ENCODE peak calls at places on chromosomes 16 and 17, in six cellular contexts. One of them, this sample, is unnamed.

GRCh38 chr17:82062984-82063368 is 2.6 kb downstream of the DUS1L start:
- DNase-seq in thoracic aorta: no peak
- DNase-seq in OCI-LY7: no peak
- DNase-seq in tibial artery: no peak
- DNase-seq in AG04450: no peak
- DNase-seq in A549: no peak
- DNase-seq in this sample: no peak

GRCh38 chr17:57606111-57606875 is 138.8 kb downstream of the CCDC182 start:
- DNase-seq in tibial artery: no peak
- DNase-seq in thoracic aorta: no peak
- DNase-seq in A549: no peak
- DNase-seq in OCI-LY7: peak
- DNase-seq in AG04450: no peak
- DNase-seq in this sample: no peak

GRCh38 chr17:14201087-14201486 is 35.6 kb downstream of the CDRT15 start:
- DNase-seq in OCI-LY7: no peak
- DNase-seq in thoracic aorta: no peak
- DNase-seq in A549: no peak
- DNase-seq in tibial artery: no peak
- DNase-seq in AG04450: no peak
- DNase-seq in this sample: no peak

GRCh38 chr16:84559311-84559932 is 55.0 kb upstream of the MEAK7 start:
- DNase-seq in AG04450: no peak
- DNase-seq in OCI-LY7: no peak
- DNase-seq in A549: no peak
- DNase-seq in thoracic aorta: no peak
- DNase-seq in tibial artery: no peak
- DNase-seq in this sample: no peak

GRCh38 chr17:72529386-72529785 is 408.6 kb downstream of the SOX9 start:
- DNase-seq in tibial artery: no peak
- DNase-seq in OCI-LY7: no peak
- DNase-seq in AG04450: no peak
- DNase-seq in thoracic aorta: no peak
- DNase-seq in A549: no peak
- DNase-seq in this sample: no peak

GRCh38 chr16:9035986-9036385 is 55.5 kb upstream of the HAPSTR1 start:
- DNase-seq in OCI-LY7: no peak
- DNase-seq in A549: no peak
- DNase-seq in tibial artery: no peak
- DNase-seq in AG04450: no peak
- DNase-seq in thoracic aorta: no peak
- DNase-seq in this sample: no peak

GRCh38 chr16:86631441-86631840 is 53.1 kb downstream of the FOXL1 start:
- DNase-seq in AG04450: no peak
- DNase-seq in tibial artery: no peak
- DNase-seq in A549: peak
- DNase-seq in thoracic aorta: no peak
- DNase-seq in OCI-LY7: no peak
- DNase-seq in this sample: peak

GRCh38 chr16:87735270-87736002 is 30.4 kb downstream of the KLHDC4 start:
- DNase-seq in A549: no peak
- DNase-seq in thoracic aorta: no peak
- DNase-seq in OCI-LY7: no peak
- DNase-seq in AG04450: no peak
- DNase-seq in tibial artery: no peak
- DNase-seq in this sample: no peak

GRCh38 chr17:614637-615546 is 99.7 kb downstream of the VPS53 start:
- DNase-seq in AG04450: no peak
- DNase-seq in OCI-LY7: no peak
- DNase-seq in thoracic aorta: no peak
- DNase-seq in A549: no peak
- DNase-seq in tibial artery: no peak
- DNase-seq in this sample: peak

GRCh38 chr17:39781028-39781800 is 43.5 kb downstream of the GRB7 start:
- DNase-seq in tibial artery: no peak
- DNase-seq in OCI-LY7: no peak
- DNase-seq in thoracic aorta: no peak
- DNase-seq in AG04450: no peak
- DNase-seq in A549: no peak
- DNase-seq in this sample: no peak

GRCh38 chr17:39782980-39783379 is 45.2 kb downstream of the GRB7 start:
- DNase-seq in OCI-LY7: no peak
- DNase-seq in AG04450: no peak
- DNase-seq in A549: no peak
- DNase-seq in tibial artery: no peak
- DNase-seq in thoracic aorta: no peak
- DNase-seq in this sample: no peak

GRCh38 chr17:39782481-39782880 is 44.7 kb downstream of the GRB7 start:
- DNase-seq in AG04450: no peak
- DNase-seq in A549: no peak
- DNase-seq in tibial artery: no peak
- DNase-seq in thoracic aorta: no peak
- DNase-seq in OCI-LY7: no peak
- DNase-seq in this sample: peak

GRCh38 chr17:39777534-39778365 is 40.0 kb downstream of the GRB7 start:
- DNase-seq in AG04450: no peak
- DNase-seq in thoracic aorta: no peak
- DNase-seq in OCI-LY7: peak
- DNase-seq in tibial artery: no peak
- DNase-seq in A549: no peak
- DNase-seq in this sample: no peak

GRCh38 chr17:39781814-39782213 is 44.1 kb downstream of the GRB7 start:
- DNase-seq in AG04450: no peak
- DNase-seq in thoracic aorta: no peak
- DNase-seq in tibial artery: no peak
- DNase-seq in OCI-LY7: no peak
- DNase-seq in A549: no peak
- DNase-seq in this sample: no peak
- H3K27ac ChIP-seq in AG04450: no peak
- H3K27ac ChIP-seq in thoracic aorta: no peak
- H3K27ac ChIP-seq in tibial artery: no peak
- H3K27ac ChIP-seq in OCI-LY7: peak
- H3K27ac ChIP-seq in A549: no peak
- H3K27ac ChIP-seq in this sample: peak

DNA sequence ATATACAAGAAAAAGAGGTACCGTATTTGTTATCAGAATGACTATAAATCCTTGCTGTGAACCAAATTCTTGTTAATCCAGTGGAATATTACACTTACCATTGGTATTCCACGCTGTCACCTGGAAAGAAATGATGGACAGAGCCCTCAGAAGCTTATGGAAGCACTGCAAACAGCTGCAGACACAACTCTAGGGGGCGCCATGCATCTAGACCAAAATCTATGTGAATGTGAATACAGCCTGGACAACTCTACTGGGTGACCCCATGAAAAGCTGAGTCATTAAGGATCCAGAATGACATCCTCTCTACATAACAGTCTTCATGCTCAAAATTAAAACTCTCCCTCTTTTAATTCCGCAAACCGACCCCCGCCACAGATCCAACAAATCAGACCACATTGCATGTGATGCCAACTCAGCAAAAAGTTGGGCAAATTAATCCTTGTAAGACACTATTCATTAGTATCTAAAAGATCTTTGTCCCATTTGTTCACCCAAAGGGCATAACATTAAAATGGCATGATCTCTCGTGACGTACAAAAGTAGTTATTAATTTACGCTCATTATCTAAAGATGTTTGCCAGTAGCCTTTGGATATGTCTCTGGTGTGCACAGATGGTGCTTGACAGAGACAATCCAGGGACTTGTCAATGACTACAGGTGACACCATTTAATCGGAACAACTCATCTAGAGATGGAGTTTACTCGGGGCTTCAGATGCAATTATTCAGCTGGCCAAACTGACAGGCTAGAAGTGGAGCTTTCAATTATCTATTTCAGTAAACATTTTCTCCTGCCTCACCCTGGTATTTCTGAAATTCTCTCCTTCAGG is 552.7 kb upstream of the PSMD7 start:
- DNase-seq in A549: peak
- DNase-seq in OCI-LY7: no peak
- DNase-seq in thoracic aorta: no peak
- DNase-seq in tibial artery: no peak
- DNase-seq in AG04450: no peak
- DNase-seq in this sample: no peak
- TF ChIP-seq CTCF in A549: no peak
- TF ChIP-seq CTCF in OCI-LY7: peak
- TF ChIP-seq CTCF in thoracic aorta: no peak
- TF ChIP-seq CTCF in tibial artery: no peak
- TF ChIP-seq CTCF in AG04450: no peak
- TF ChIP-seq CTCF in this sample: no peak

DNA sequence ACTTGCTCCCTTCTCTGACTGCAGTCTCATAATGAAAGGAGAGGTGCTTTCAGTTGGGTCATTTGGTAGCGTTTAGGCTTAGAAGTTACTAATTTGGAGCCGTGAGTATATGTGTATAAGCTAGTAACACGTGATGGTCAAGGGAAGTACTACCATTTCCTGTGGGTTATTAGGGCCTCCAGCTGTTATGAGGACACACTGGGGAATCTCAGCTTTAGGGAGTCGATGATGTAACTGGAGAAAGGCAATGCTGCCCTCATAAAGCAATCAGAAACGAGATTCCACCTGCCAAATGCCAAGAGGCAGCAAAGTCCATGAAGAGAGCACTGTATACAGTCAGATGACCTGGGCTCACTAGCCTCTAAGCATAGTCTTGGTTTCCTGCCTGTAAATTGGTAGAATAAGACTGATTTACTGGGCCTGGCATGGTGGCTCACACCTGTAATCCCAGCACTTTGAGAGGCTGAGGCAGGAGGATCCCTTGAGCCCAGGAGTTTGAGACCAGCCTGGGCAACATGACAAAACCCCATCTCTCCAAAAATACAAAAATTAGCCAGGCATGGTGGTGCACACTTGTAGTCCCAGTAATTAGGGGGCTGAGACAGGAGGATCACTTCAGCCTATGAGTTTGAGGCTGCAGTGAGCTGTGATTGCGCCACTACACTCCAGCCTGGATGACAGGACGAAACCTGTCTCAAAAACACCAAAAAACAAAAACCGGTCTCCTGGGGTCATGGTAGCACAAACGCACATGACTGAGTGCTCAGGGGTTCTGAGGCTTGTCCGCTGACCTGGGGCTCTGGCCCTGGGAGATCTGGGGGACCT is 53.0 kb downstream of the SF3B3 start:
- DNase-seq in A549: peak
- DNase-seq in tibial artery: peak
- DNase-seq in thoracic aorta: no peak
- DNase-seq in AG04450: peak
- DNase-seq in OCI-LY7: peak
- DNase-seq in this sample: peak
- H3K27ac ChIP-seq in A549: no peak
- H3K27ac ChIP-seq in tibial artery: peak
- H3K27ac ChIP-seq in thoracic aorta: peak
- H3K27ac ChIP-seq in AG04450: peak
- H3K27ac ChIP-seq in OCI-LY7: peak
- H3K27ac ChIP-seq in this sample: peak

GRCh38 chr17:50272711-50273653 is 1.3 kb upstream of the TMEM92 start:
- DNase-seq in A549: peak
- DNase-seq in tibial artery: peak
- DNase-seq in thoracic aorta: no peak
- DNase-seq in AG04450: no peak
- DNase-seq in OCI-LY7: peak
- DNase-seq in this sample: peak
- TF ChIP-seq CTCF in A549: peak
- TF ChIP-seq CTCF in tibial artery: peak
- TF ChIP-seq CTCF in thoracic aorta: peak
- TF ChIP-seq CTCF in AG04450: peak
- TF ChIP-seq CTCF in OCI-LY7: peak
- TF ChIP-seq CTCF in this sample: peak

DNA sequence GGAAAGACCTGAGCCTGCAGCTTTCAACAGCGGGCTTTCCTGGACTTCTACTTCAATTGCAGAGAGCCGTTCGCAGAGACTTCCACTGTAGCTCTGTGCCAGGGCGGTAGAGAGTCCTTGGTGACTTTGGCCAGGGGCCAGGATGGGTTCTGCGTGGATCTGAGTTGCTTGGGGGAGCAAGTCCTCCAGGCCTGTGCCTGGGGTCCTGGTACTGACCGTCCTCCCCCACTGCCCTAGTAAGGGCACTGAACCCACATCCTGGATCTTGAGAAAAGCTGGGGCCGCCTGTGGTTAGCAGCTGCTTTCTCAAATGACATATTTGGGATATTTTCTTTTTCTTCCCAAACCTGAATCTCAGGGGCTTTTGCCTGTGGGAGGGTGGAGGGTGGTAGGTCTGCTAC is 37.9 kb downstream of the PGS1 start:
- DNase-seq in tibial artery: no peak
- DNase-seq in AG04450: no peak
- DNase-seq in A549: no peak
- DNase-seq in thoracic aorta: no peak
- DNase-seq in OCI-LY7: no peak
- DNase-seq in this sample: no peak
- H3K27ac ChIP-seq in tibial artery: peak
- H3K27ac ChIP-seq in AG04450: peak
- H3K27ac ChIP-seq in A549: no peak
- H3K27ac ChIP-seq in thoracic aorta: peak
- H3K27ac ChIP-seq in OCI-LY7: no peak
- H3K27ac ChIP-seq in this sample: peak

DNA sequence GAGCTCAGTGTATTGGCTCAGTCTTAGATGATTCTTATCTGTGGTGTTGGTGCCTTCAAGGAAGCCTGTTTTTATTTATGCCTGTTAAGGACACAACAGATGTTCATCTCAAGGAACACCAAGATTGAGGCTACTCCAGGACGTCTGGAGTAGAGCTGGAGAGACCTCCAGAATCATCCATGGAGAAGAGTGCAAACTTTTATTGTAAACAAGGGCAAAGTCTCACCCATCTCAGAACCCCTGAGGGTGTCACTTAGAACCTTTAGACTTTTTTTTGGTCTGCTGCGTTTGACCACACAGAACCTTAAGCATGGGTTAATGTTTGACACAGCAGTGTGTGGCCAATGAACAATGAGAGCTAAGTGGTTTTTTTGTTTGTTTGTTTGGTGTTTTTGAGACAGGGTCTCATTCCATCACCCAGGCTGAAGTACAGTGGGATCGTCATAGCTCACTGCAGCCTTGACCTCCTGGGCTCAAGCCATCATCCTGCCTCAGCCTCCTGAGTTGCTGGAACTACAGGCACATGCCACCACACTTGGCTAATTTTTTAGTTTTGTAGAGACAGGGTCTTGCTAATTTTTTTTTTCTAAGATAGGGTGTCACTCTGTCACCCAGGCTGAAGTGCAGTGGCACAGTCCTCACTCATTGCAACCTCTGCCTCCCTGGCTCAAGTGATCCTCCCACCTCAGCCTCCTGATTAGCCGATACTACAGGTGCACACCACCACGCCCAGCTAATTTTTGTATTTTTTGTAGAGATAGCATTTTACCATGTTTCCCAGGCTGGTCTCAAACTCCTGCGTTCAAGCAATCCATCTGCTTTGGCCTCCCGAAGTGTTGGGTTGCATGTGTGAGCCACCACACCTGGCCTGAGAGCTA is 16.3 kb downstream of the SLC47A1 start:
- DNase-seq in thoracic aorta: no peak
- DNase-seq in tibial artery: no peak
- DNase-seq in OCI-LY7: no peak
- DNase-seq in AG04450: no peak
- DNase-seq in A549: no peak
- DNase-seq in this sample: no peak
- TF ChIP-seq CTCF in thoracic aorta: no peak
- TF ChIP-seq CTCF in tibial artery: no peak
- TF ChIP-seq CTCF in OCI-LY7: no peak
- TF ChIP-seq CTCF in AG04450: no peak
- TF ChIP-seq CTCF in A549: no peak
- TF ChIP-seq CTCF in this sample: no peak